ENCODE peak calls at places on chromosomes 5 and 9, in eight cellular contexts. One of them, this sample, is unnamed. For H3K27me3 and H3K4me1, the result is how much of the 10 kb centered on the place peaks cover.

GRCh38 chr9:88458716-88459115 is 70.5 kb downstream of the SPIN1 start:
- DNase-seq in cardiac muscle cell: peak
- DNase-seq in Panc1: no peak
- DNase-seq in fibroblast of lung: peak
- DNase-seq in SK-N-SH: no peak
- DNase-seq in prostate gland: no peak
- DNase-seq in left ventricle myocardium inferior: no peak
- DNase-seq in endodermal cell: no peak
- DNase-seq in this sample: no peak

GRCh38 chr5:95184924-95185323 is 100.0 kb downstream of the MCTP1 start:
- DNase-seq in cardiac muscle cell: no peak
- DNase-seq in Panc1: no peak
- DNase-seq in fibroblast of lung: no peak
- DNase-seq in SK-N-SH: no peak
- DNase-seq in prostate gland: no peak
- DNase-seq in left ventricle myocardium inferior: no peak
- DNase-seq in endodermal cell: no peak
- DNase-seq in this sample: no peak

GRCh38 chr9:114092336-114092735 is 6.8 kb downstream of the KIF12 start:
- DNase-seq in cardiac muscle cell: no peak
- DNase-seq in Panc1: no peak
- DNase-seq in fibroblast of lung: no peak
- DNase-seq in SK-N-SH: no peak
- DNase-seq in prostate gland: no peak
- DNase-seq in left ventricle myocardium inferior: no peak
- DNase-seq in endodermal cell: peak
- DNase-seq in this sample: no peak

GRCh38 chr5:147203208-147203607 is 31.6 kb upstream of the STK32A start:
- DNase-seq in cardiac muscle cell: no peak
- DNase-seq in Panc1: no peak
- DNase-seq in fibroblast of lung: no peak
- DNase-seq in SK-N-SH: no peak
- DNase-seq in prostate gland: no peak
- DNase-seq in left ventricle myocardium inferior: no peak
- DNase-seq in endodermal cell: no peak
- DNase-seq in this sample: no peak

GRCh38 chr5:176541338-176542134 is 4.3 kb upstream of the RNF44 start:
- DNase-seq in cardiac muscle cell: peak
- DNase-seq in Panc1: no peak
- DNase-seq in fibroblast of lung: peak
- DNase-seq in SK-N-SH: no peak
- DNase-seq in prostate gland: peak
- DNase-seq in left ventricle myocardium inferior: peak
- DNase-seq in endodermal cell: peak
- DNase-seq in this sample: peak

GRCh38 chr9:35105571-35106342 is 2.8 kb upstream of the STOML2 start:
- DNase-seq in cardiac muscle cell: no peak
- DNase-seq in Panc1: no peak
- DNase-seq in fibroblast of lung: no peak
- DNase-seq in SK-N-SH: no peak
- DNase-seq in prostate gland: no peak
- DNase-seq in left ventricle myocardium inferior: no peak
- DNase-seq in endodermal cell: peak
- DNase-seq in this sample: no peak

GRCh38 chr9:117387422-117387821 is 27.4 kb downstream of the ASTN2 start:
- DNase-seq in cardiac muscle cell: no peak
- DNase-seq in Panc1: no peak
- DNase-seq in fibroblast of lung: no peak
- DNase-seq in SK-N-SH: peak
- DNase-seq in prostate gland: no peak
- DNase-seq in left ventricle myocardium inferior: no peak
- DNase-seq in endodermal cell: no peak
- DNase-seq in this sample: no peak

GRCh38 chr5:130992095-130992494 is 173.0 kb downstream of the HINT1 start:
- DNase-seq in cardiac muscle cell: peak
- DNase-seq in Panc1: no peak
- DNase-seq in fibroblast of lung: peak
- DNase-seq in SK-N-SH: no peak
- DNase-seq in prostate gland: no peak
- DNase-seq in left ventricle myocardium inferior: no peak
- DNase-seq in endodermal cell: no peak
- DNase-seq in this sample: peak

GRCh38 chr5:143231973-143232812 is 171.3 kb downstream of the NR3C1 start:
- DNase-seq in cardiac muscle cell: no peak
- DNase-seq in Panc1: no peak
- DNase-seq in fibroblast of lung: no peak
- DNase-seq in SK-N-SH: no peak
- DNase-seq in prostate gland: no peak
- DNase-seq in left ventricle myocardium inferior: no peak
- DNase-seq in endodermal cell: no peak
- DNase-seq in this sample: no peak

GRCh38 chr5:52665544-52665943 is 122.2 kb upstream of the ITGA1 start:
- DNase-seq in cardiac muscle cell: peak
- DNase-seq in Panc1: no peak
- DNase-seq in fibroblast of lung: no peak
- DNase-seq in SK-N-SH: no peak
- DNase-seq in prostate gland: no peak
- DNase-seq in left ventricle myocardium inferior: no peak
- DNase-seq in endodermal cell: no peak
- DNase-seq in this sample: no peak

GRCh38 chr5:93303291-93303691 is 277.7 kb downstream of the NR2F1-AS1 start:
- DNase-seq in cardiac muscle cell: peak
- DNase-seq in Panc1: no peak
- DNase-seq in fibroblast of lung: peak
- DNase-seq in SK-N-SH: peak
- DNase-seq in prostate gland: no peak
- DNase-seq in left ventricle myocardium inferior: no peak
- DNase-seq in endodermal cell: no peak
- DNase-seq in this sample: no peak

GRCh38 chr5:127002390-127002789 is 28.0 kb downstream of the MARCHF3 start:
- DNase-seq in cardiac muscle cell: peak
- DNase-seq in Panc1: no peak
- DNase-seq in fibroblast of lung: peak
- DNase-seq in SK-N-SH: peak
- DNase-seq in prostate gland: no peak
- DNase-seq in left ventricle myocardium inferior: no peak
- DNase-seq in endodermal cell: no peak
- DNase-seq in this sample: no peak

DNA sequence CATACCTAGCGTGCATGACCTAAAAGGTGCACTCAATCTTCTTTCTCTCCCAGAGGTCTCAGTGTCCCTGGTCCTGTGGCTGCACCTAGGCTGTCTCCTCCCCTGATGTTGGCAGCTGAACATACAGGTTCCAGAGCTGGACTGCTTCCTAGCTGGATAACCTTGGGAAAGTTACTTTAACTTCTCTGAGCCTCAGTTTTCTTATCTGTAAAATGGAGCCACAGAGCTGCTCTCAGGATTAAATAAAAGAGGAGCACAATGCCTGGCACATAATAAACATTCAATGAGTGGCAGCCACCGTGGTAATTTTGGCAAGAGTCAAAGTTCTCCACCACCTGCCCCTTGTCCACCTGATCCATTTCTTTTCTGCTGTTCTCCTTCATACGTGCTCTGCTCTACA is 14.0 kb downstream of the MORN5 start:
- DNase-seq in cardiac muscle cell: no peak
- DNase-seq in Panc1: no peak
- DNase-seq in fibroblast of lung: no peak
- DNase-seq in SK-N-SH: no peak
- DNase-seq in prostate gland: no peak
- DNase-seq in left ventricle myocardium inferior: no peak
- DNase-seq in endodermal cell: no peak
- DNase-seq in this sample: no peak
- H3K27me3 ChIP-seq in cardiac muscle cell: under half
- H3K27me3 ChIP-seq in Panc1: under half
- H3K27me3 ChIP-seq in fibroblast of lung: under half
- H3K27me3 ChIP-seq in SK-N-SH: under half
- H3K27me3 ChIP-seq in prostate gland: under half
- H3K27me3 ChIP-seq in left ventricle myocardium inferior: half or more
- H3K27me3 ChIP-seq in endodermal cell: under half
- H3K27me3 ChIP-seq in this sample: under half

GRCh38 chr5:116569999-116570398 is 4.6 kb downstream of the SEMA6A start:
- DNase-seq in cardiac muscle cell: no peak
- DNase-seq in Panc1: no peak
- DNase-seq in fibroblast of lung: no peak
- DNase-seq in SK-N-SH: no peak
- DNase-seq in prostate gland: no peak
- DNase-seq in left ventricle myocardium inferior: no peak
- DNase-seq in endodermal cell: peak
- DNase-seq in this sample: no peak

GRCh38 chr5:116564322-116564721 is 10.3 kb downstream of the SEMA6A start:
- DNase-seq in cardiac muscle cell: no peak
- DNase-seq in Panc1: no peak
- DNase-seq in fibroblast of lung: no peak
- DNase-seq in SK-N-SH: no peak
- DNase-seq in prostate gland: no peak
- DNase-seq in left ventricle myocardium inferior: no peak
- DNase-seq in endodermal cell: peak
- DNase-seq in this sample: no peak

GRCh38 chr5:116566251-116566650 is 8.4 kb downstream of the SEMA6A start:
- DNase-seq in cardiac muscle cell: no peak
- DNase-seq in Panc1: no peak
- DNase-seq in fibroblast of lung: no peak
- DNase-seq in SK-N-SH: no peak
- DNase-seq in prostate gland: no peak
- DNase-seq in left ventricle myocardium inferior: no peak
- DNase-seq in endodermal cell: no peak
- DNase-seq in this sample: no peak

GRCh38 chr5:116564756-116565593 is 9.6 kb downstream of the SEMA6A start:
- DNase-seq in cardiac muscle cell: no peak
- DNase-seq in Panc1: no peak
- DNase-seq in fibroblast of lung: no peak
- DNase-seq in SK-N-SH: no peak
- DNase-seq in prostate gland: no peak
- DNase-seq in left ventricle myocardium inferior: no peak
- DNase-seq in endodermal cell: peak
- DNase-seq in this sample: no peak

GRCh38 chr5:116567100-116567499 is 7.5 kb downstream of the SEMA6A start:
- DNase-seq in cardiac muscle cell: no peak
- DNase-seq in Panc1: no peak
- DNase-seq in fibroblast of lung: no peak
- DNase-seq in SK-N-SH: no peak
- DNase-seq in prostate gland: no peak
- DNase-seq in left ventricle myocardium inferior: no peak
- DNase-seq in endodermal cell: no peak
- DNase-seq in this sample: no peak
- H3K4me1 ChIP-seq in cardiac muscle cell: under half
- H3K4me1 ChIP-seq in Panc1: under half
- H3K4me1 ChIP-seq in fibroblast of lung: under half
- H3K4me1 ChIP-seq in SK-N-SH: under half
- H3K4me1 ChIP-seq in prostate gland: under half
- H3K4me1 ChIP-seq in left ventricle myocardium inferior: under half
- H3K4me1 ChIP-seq in endodermal cell: under half
- H3K4me1 ChIP-seq in this sample: under half

GRCh38 chr5:172770374-172770674 is 671 bp downstream of the DUSP1 start:
- DNase-seq in cardiac muscle cell: no peak
- DNase-seq in Panc1: no peak
- DNase-seq in fibroblast of lung: no peak
- DNase-seq in SK-N-SH: no peak
- DNase-seq in prostate gland: no peak
- DNase-seq in left ventricle myocardium inferior: no peak
- DNase-seq in endodermal cell: no peak
- DNase-seq in this sample: no peak

GRCh38 chr5:172771439-172772111 is 580 bp upstream of the DUSP1 start:
- DNase-seq in cardiac muscle cell: no peak
- DNase-seq in Panc1: no peak
- DNase-seq in fibroblast of lung: peak
- DNase-seq in SK-N-SH: no peak
- DNase-seq in prostate gland: no peak
- DNase-seq in left ventricle myocardium inferior: no peak
- DNase-seq in endodermal cell: no peak
- DNase-seq in this sample: no peak

GRCh38 chr5:172770675-172771438 is at the start of gene DUSP1:
- DNase-seq in cardiac muscle cell: peak
- DNase-seq in Panc1: peak
- DNase-seq in fibroblast of lung: peak
- DNase-seq in SK-N-SH: peak
- DNase-seq in prostate gland: peak
- DNase-seq in left ventricle myocardium inferior: peak
- DNase-seq in endodermal cell: peak
- DNase-seq in this sample: peak

GRCh38 chr5:172773481-172774469 is 2.8 kb upstream of the DUSP1 start:
- DNase-seq in cardiac muscle cell: peak
- DNase-seq in Panc1: no peak
- DNase-seq in fibroblast of lung: peak
- DNase-seq in SK-N-SH: no peak
- DNase-seq in prostate gland: no peak
- DNase-seq in left ventricle myocardium inferior: no peak
- DNase-seq in endodermal cell: no peak
- DNase-seq in this sample: peak

GRCh38 chr5:172772112-172772906 is 1.3 kb upstream of the DUSP1 start:
- DNase-seq in cardiac muscle cell: peak
- DNase-seq in Panc1: peak
- DNase-seq in fibroblast of lung: peak
- DNase-seq in SK-N-SH: peak
- DNase-seq in prostate gland: peak
- DNase-seq in left ventricle myocardium inferior: peak
- DNase-seq in endodermal cell: peak
- DNase-seq in this sample: peak
- H3K27me3 ChIP-seq in cardiac muscle cell: under half
- H3K27me3 ChIP-seq in Panc1: under half
- H3K27me3 ChIP-seq in fibroblast of lung: under half
- H3K27me3 ChIP-seq in SK-N-SH: under half
- H3K27me3 ChIP-seq in prostate gland: under half
- H3K27me3 ChIP-seq in left ventricle myocardium inferior: under half
- H3K27me3 ChIP-seq in endodermal cell: under half
- H3K27me3 ChIP-seq in this sample: under half

DNA sequence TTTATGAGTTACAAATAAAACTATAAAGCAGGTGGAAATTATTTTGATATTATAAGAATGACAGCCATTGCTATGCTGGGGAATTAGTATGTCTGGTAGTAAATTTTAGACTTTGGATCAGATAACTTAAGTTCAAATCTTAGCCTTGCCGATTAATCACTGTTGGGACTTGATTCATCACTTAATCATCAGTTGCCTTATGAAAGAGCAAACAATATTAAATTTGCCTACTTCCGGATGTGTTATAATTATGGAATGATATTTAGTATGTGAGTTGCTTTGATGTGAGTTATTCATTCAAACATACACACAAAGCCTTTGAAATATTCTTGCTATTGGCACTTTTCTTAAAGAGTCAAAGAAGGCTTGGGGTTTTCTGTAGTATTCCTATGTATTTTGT is 717.7 kb downstream of the BRINP1 start:
- DNase-seq in cardiac muscle cell: no peak
- DNase-seq in Panc1: no peak
- DNase-seq in fibroblast of lung: no peak
- DNase-seq in SK-N-SH: no peak
- DNase-seq in prostate gland: no peak
- DNase-seq in left ventricle myocardium inferior: no peak
- DNase-seq in endodermal cell: no peak
- DNase-seq in this sample: peak
- H3K4me1 ChIP-seq in cardiac muscle cell: under half
- H3K4me1 ChIP-seq in Panc1: under half
- H3K4me1 ChIP-seq in fibroblast of lung: under half
- H3K4me1 ChIP-seq in SK-N-SH: under half
- H3K4me1 ChIP-seq in prostate gland: under half
- H3K4me1 ChIP-seq in left ventricle myocardium inferior: under half
- H3K4me1 ChIP-seq in endodermal cell: under half
- H3K4me1 ChIP-seq in this sample: under half

This sample was measured in foreskin keratinocyte.